ENCODE peak calls at places on chromosome 3, in six cellular contexts. T, K, I, Q, N and C are unnamed samples.

GRCh38 chr3:3560566-3561336 is 238.5 kb upstream of the LRRN1 start:
- DNase-seq in T (no peak), K (no peak), I (no peak), Q (no peak), N (no peak), C (no peak)

GRCh38 chr3:34683851-34684250 is 885.4 kb downstream of the PDCD6IP start:
- DNase-seq in T (peak; percentile 45), K (peak; percentile 30), I (peak; percentile 40), Q (no peak), N (peak; percentile 51), C (peak; percentile 71)

GRCh38 chr3:14829811-14830210 is 11.0 kb downstream of the FGD5 start:
- DNase-seq in T (no peak), K (no peak), I (no peak), Q (no peak), N (no peak), C (no peak)

GRCh38 chr3:94568041-94568440 is 505.2 kb downstream of the NSUN3 start:
- DNase-seq in T (no peak), K (no peak), I (no peak), Q (no peak), N (no peak), C (no peak)

GRCh38 chr3:104101736-104102135 is 1265.0 kb upstream of the ALCAM start:
- DNase-seq in T (no peak), K (no peak), I (peak; percentile 1), Q (no peak), N (no peak), C (no peak)

GRCh38 chr3:194061421-194062029 is 74.4 kb upstream of the HES1 start:
- DNase-seq in T (no peak), K (no peak), I (no peak), Q (no peak), N (no peak), C (no peak)

GRCh38 chr3:78139166-78139565 is 1099.3 kb downstream of the ROBO2 start:
- DNase-seq in T (no peak), K (no peak), I (peak; percentile 48), Q (peak; percentile 16), N (no peak), C (peak; percentile 73)

GRCh38 chr3:4670352-4670751 is 177.2 kb downstream of the ITPR1 start:
- DNase-seq in T (no peak), K (no peak), I (no peak), Q (no peak), N (no peak), C (peak; percentile 17)

GRCh38 chr3:160225181-160226025 is at the start of gene C3orf80:
- DNase-seq in T (peak; percentile 53), K (no peak), I (peak; percentile 33), Q (no peak), N (peak; percentile 35), C (peak; percentile 36)

GRCh38 chr3:62632510-62633294 is 242.5 kb downstream of the CADPS start:
- DNase-seq in T (no peak), K (no peak), I (peak; percentile 36), Q (no peak), N (no peak), C (no peak)

GRCh38 chr3:42690191-42690590 is 4.9 kb downstream of the KLHL40 start:
- DNase-seq in T (no peak), K (no peak), I (no peak), Q (no peak), N (no peak), C (no peak)

GRCh38 chr3:156892701-156893100 is 66.5 kb downstream of the LEKR1 start:
- DNase-seq in T (no peak), K (no peak), I (peak; percentile 35), Q (no peak), N (no peak), C (peak; percentile 33)

GRCh38 chr3:15708882-15709677 is 88.7 kb downstream of the ANKRD28 start:
- DNase-seq in T (no peak), K (no peak), I (peak; percentile 68), Q (no peak), N (no peak), C (peak; percentile 82)

GRCh38 chr3:45929042-45929679 is 14.1 kb upstream of the CXCR6 start:
- DNase-seq in T (no peak), K (no peak), I (peak; percentile 31), Q (no peak), N (no peak), C (no peak)

GRCh38 chr3:101781166-101781565 is 2.2 kb downstream of the NXPE3 start:
- DNase-seq in T (no peak), K (no peak), I (peak; percentile 14), Q (no peak), N (no peak), C (peak; percentile 20)

GRCh38 chr3:88986834-88987233 is 120.6 kb upstream of the EPHA3 start:
- DNase-seq in T (no peak), K (no peak), I (peak; percentile 38), Q (peak; percentile 11), N (no peak), C (peak; percentile 31)

GRCh38 chr3:156522673-156523072 is 32.2 kb downstream of the SSR3 start:
- DNase-seq in T (no peak), K (no peak), I (no peak), Q (no peak), N (no peak), C (no peak)

GRCh38 chr3:148389916-148390315 is 307.8 kb upstream of the AGTR1 start:
- DNase-seq in T (no peak), K (no peak), I (peak; percentile 1), Q (no peak), N (no peak), C (peak; percentile 23)

GRCh38 chr3:119418641-119419040 is 44.8 kb downstream of the TMEM39A start:
- DNase-seq in T (no peak), K (no peak), I (peak; percentile 6), Q (no peak), N (no peak), C (peak; percentile 18)

GRCh38 chr3:84724877-84725276 is 233.9 kb upstream of the CADM2 start:
- DNase-seq in T (no peak), K (no peak), I (peak; percentile 86), Q (no peak), N (no peak), C (peak; percentile 66)

GRCh38 chr3:19474169-19474568 is 325.9 kb downstream of the KCNH8 start:
- DNase-seq in T (no peak), K (no peak), I (no peak), Q (no peak), N (no peak), C (no peak)

GRCh38 chr3:138474163-138474562 is 39.7 kb downstream of the ESYT3 start:
- DNase-seq in T (no peak), K (no peak), I (no peak), Q (no peak), N (no peak), C (no peak)

GRCh38 chr3:40043444-40043755 is 234.0 kb downstream of the MYRIP start:
- DNase-seq in T (no peak), K (no peak), I (peak; percentile 93), Q (no peak), N (no peak), C (peak; percentile 70)

GRCh38 chr3:45034612-45035252 is 8.6 kb downstream of the CLEC3B start:
- DNase-seq in T (no peak), K (peak; percentile 54), I (no peak), Q (no peak), N (peak; percentile 77), C (no peak)

GRCh38 chr3:117052356-117052755 is 342.8 kb downstream of the TUSC7 start:
- DNase-seq in T (no peak), K (no peak), I (peak; percentile 82), Q (peak; percentile 34), N (peak; percentile 26), C (peak; percentile 13)

GRCh38 chr3:145422541-145422940 is 738.4 kb downstream of the PLOD2 start:
- DNase-seq in T (no peak), K (no peak), I (no peak), Q (no peak), N (no peak), C (no peak)

GRCh38 chr3:11136116-11136515 is 18.2 kb upstream of the HRH1 start:
- DNase-seq in T (no peak), K (no peak), I (peak; percentile 69), Q (no peak), N (no peak), C (peak; percentile 46)

GRCh38 chr3:149384911-149385321 is 7.5 kb upstream of the TM4SF1 start:
- DNase-seq in T (peak; percentile 27), K (no peak), I (peak; percentile 98), Q (peak; percentile 61), N (no peak), C (peak; percentile 86)

GRCh38 chr3:66633564-66633963 is 132.7 kb upstream of the LRIG1 start:
- DNase-seq in T (no peak), K (no peak), I (no peak), Q (no peak), N (no peak), C (peak; percentile 25)

GRCh38 chr3:118208642-118209041 is 826.0 kb downstream of the IGSF11 start:
- DNase-seq in T (no peak), K (no peak), I (no peak), Q (no peak), N (no peak), C (no peak)

GRCh38 chr3:52281980-52282801 is 3.7 kb upstream of the WDR82 start:
- DNase-seq in T (no peak), K (no peak), I (peak; percentile 56), Q (no peak), N (no peak), C (no peak)
- H3K4me3 ChIP-seq in T (no peak overlapping the region), K (no peak overlapping the region), I (no peak overlapping the region), Q (no peak overlapping the region), N (no peak overlapping the region), C (no peak overlapping the region)

DNA sequence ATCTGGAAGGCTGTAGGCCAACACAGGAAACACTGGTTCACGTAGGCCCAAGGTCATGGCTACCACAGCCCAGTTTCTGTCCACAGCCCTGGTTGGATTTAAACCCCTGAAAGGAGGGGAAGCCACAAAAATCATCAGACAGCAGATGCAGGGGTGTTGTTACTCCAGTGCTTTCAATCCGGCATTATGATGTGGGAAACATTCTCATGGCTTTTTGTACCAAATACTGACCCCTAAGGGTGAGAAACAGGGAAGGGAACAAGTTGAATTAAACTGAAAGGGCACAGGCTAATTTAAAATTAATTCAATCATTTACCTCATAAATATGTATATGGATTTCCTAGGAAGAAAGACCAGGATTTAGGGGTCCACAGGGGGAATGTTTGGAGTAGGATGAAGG is 375.6 kb downstream of the CTNNB1 start:
- DNase-seq in T (no peak), K (no peak), I (peak; percentile 9), Q (no peak), N (no peak), C (peak; percentile 13)
- TF ChIP-seq CTCF in T (no peak), K (no peak), I (peak; percentile 12), Q (peak; percentile 25), N (no peak), C (no peak)

GRCh38 chr3:23751485-23751811 is 54.3 kb upstream of the UBE2E1 start:
- DNase-seq in T (no peak), K (no peak), I (no peak), Q (no peak), N (no peak), C (peak; percentile 69)
- H3K4me3 ChIP-seq in T (no peak overlapping the region), K (no peak overlapping the region), I (no peak overlapping the region), Q (no peak overlapping the region), N (no peak overlapping the region), C (no peak overlapping the region)

DNA sequence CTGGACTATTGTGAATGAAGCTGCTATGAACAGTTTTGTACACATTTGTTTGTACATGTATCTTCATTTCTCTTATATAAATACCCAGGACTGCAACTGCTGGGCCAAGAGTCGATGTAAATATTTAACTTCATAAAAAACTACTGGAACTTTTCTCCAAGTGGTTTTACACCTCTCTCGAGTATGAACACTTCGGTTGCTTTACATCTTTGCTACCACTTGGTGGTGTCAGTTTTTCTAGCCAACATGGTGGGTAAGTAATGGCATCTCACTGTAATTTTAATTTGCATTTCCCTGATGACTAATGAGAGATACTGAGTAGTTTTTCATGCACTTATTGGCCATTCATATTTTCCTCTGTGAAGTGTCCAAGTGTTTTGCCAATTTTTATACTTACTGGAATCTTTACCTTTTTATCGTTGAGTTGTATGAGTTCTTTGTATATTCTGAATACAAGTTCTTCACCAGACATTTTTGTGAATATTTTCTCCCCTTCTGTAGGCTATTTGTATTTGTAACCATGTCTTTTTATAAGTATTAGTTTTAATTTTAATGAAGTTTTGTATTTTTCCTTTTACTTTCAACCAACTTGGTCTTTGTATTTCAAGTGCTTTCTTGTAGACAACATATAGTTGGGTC is 44.4 kb downstream of the PCOLCE2 start:
- DNase-seq in T (no peak), K (no peak), I (peak; percentile 71), Q (no peak), N (no peak), C (peak; percentile 51)
- TF ChIP-seq CTCF in T (no peak), K (no peak), I (peak; percentile 68), Q (peak; percentile 59), N (no peak), C (peak; percentile 67)